ENCODE peak calls at places on chromosomes 4 and X, in seven cellular contexts. D is right cardiac atrium, G is gastrocnemius medialis, H is GM12878, J is DND-41, Z is pancreas, O is IMR-90. E is an unnamed sample.
A peak's percentile ranks its signal among the peaks of the same experiment; 100 is the strongest.

GRCh38 chrX:54540289-54540688 is 10.3 kb downstream of the GNL3L start:
- ATAC-seq in H (no peak), G (no peak), D (peak; percentile 65), O (peak; percentile 88), J (no peak), Z (no peak), E (no peak)

GRCh38 chr4:80171656-80172055 is 25.6 kb upstream of the PRDM8 start:
- ATAC-seq in J (no peak), O (no peak), H (no peak), Z (no peak), D (no peak), G (no peak), E (no peak)

GRCh38 chr4:53313510-53313909 is 52.4 kb downstream of the SCFD2 start:
- ATAC-seq in G (no peak), O (peak; percentile 44), D (no peak), Z (no peak), H (no peak), J (no peak), E (no peak)

GRCh38 chrX:54194982-54195588 is 12.0 kb upstream of the FAM120C start:
- ATAC-seq in J (no peak), Z (no peak), O (no peak), D (no peak), H (peak; percentile 64), G (no peak), E (no peak)

GRCh38 chr4:76987153-76987562 is 37.6 kb downstream of the SEPTIN11 start:
- ATAC-seq in D (no peak), Z (peak; percentile 59), G (no peak), J (no peak), H (no peak), O (peak; percentile 48), E (no peak)

GRCh38 chrX:13742397-13743176 is 8.0 kb downstream of the OFD1 start:
- ATAC-seq in Z (peak; percentile 59), J (peak; percentile 19), D (no peak), H (peak; percentile 92), G (no peak), O (no peak), E (peak; percentile 65)

GRCh38 chrX:51376672-51377071 is 44.0 kb downstream of the NUDT10 start:
- ATAC-seq in Z (no peak), G (no peak), D (no peak), H (no peak), J (no peak), O (no peak), E (no peak)

GRCh38 chr4:145487626-145488025 is 6.0 kb downstream of the SMAD1 start:
- ATAC-seq in G (no peak), H (peak; percentile 99), Z (no peak), D (no peak), O (no peak), J (no peak), E (no peak)

GRCh38 chr4:101271516-101271915 is 75.8 kb downstream of the PPP3CA start:
- ATAC-seq in J (no peak), G (no peak), D (no peak), Z (peak; percentile 49), O (no peak), H (no peak), E (no peak)

GRCh38 chrX:132809581-132809980 is 148.8 kb downstream of the HS6ST2 start:
- ATAC-seq in J (no peak), Z (no peak), D (no peak), H (no peak), G (peak; percentile 45), O (no peak), E (no peak)

GRCh38 chr4:88041626-88042025 is 34.2 kb downstream of the PKD2 start:
- ATAC-seq in G (no peak), H (no peak), Z (peak; percentile 88), O (no peak), J (no peak), D (no peak), E (no peak)

GRCh38 chrX:97790850-97791249 is 907.1 kb downstream of the RPA4 start:
- ATAC-seq in Z (no peak), D (no peak), J (peak; percentile 95), H (peak; percentile 48), O (no peak), G (no peak), E (no peak)

GRCh38 chrX:101097546-101098453 is at the start of gene CENPI:
- ATAC-seq in J (peak; percentile 99), O (peak; percentile 100), Z (peak; percentile 100), D (peak; percentile 100), G (peak; percentile 97), H (peak; percentile 100), E (peak; percentile 99)

DNA sequence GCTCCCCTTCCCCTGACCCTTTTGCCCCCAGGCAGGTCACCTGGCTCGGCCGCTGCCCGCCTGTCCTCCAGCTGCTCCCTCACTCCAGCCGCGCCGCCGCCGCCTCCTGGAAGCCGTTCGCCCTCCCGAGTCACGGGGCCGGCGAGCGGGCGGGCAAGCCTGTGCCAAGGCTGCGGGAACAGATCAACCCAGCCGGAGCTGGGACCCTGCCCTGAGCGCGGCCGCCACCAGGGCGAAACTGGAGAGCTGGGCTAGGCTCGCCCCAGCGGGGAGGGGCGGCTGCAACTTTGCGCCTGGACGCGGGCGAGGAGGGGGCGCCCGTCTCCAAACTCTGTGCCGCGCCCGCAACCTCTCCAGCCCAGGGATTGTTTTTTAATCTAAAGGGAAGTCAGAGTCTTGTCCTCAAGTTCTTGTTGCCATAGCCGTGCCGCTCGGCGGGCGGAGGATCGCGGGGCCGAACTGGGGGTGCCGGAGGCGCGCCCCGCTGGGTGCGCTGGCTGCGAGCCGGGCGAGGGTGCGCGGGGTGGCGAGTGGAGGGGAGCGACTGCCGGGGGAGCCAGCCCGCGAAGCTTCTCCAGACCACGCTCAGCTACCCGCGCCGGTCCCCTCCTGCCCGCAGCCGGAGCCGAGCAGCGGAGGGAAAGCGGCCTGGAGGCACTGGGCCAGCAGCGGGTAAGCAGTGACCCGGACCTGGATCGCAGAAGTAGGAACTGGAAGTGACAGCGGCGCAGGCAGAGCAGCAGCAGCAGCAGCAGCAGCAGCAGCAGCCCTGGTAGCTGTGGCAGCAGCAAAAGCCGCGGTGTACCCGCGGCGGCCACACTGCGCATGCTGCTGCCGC is 13.4 kb downstream of the ARHGEF6 start:
- ATAC-seq in O (peak; percentile 68), Z (peak; percentile 90), H (peak; percentile 87), D (peak; percentile 93), J (no peak), G (peak; percentile 74), E (peak; percentile 83)
- H3K4me3 ChIP-seq in O (peak overlapping the region; percentile 52), Z (peak overlapping the region; percentile 54), H (peak overlapping the region; percentile 68), D (peak overlapping the region; percentile 60), J (no peak overlapping the region), G (peak overlapping the region; percentile 82), E (peak overlapping the region; percentile 93)

DNA sequence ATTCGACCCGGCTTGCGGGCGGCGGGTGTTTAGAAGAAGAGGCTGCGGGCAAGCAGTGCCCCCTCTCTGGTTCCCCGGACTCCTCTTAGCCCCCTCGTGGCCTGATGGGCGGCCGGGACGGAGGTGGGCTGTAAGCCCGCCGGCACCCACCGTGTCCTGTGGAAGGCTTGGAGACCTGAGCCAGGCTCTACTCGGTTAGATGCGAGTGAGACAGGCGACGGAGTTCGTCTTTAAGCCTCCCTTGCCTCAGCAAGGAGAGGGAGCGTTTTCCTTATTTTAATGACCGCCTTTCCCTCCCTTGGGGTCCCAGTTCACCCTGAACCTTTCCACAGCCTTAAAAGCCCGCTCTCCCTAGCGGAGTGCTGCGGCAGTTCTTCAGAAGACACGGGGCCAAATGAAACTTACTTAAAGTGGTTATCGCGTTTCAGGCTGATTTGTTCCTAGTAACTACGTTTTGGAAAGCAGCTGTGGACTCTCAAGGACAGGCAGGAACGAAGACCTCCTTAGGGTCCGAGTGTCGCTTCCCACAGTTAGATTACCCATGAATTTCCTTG is 970 bp downstream of the SLITRK2 start:
- ATAC-seq in H (no peak), J (no peak), O (no peak), D (no peak), G (no peak), Z (no peak), E (no peak)
- H3K4me3 ChIP-seq in H (no peak overlapping the region), J (no peak overlapping the region), O (no peak overlapping the region), D (peak overlapping the region; percentile 43), G (no peak overlapping the region), Z (no peak overlapping the region), E (no peak overlapping the region)

DNA sequence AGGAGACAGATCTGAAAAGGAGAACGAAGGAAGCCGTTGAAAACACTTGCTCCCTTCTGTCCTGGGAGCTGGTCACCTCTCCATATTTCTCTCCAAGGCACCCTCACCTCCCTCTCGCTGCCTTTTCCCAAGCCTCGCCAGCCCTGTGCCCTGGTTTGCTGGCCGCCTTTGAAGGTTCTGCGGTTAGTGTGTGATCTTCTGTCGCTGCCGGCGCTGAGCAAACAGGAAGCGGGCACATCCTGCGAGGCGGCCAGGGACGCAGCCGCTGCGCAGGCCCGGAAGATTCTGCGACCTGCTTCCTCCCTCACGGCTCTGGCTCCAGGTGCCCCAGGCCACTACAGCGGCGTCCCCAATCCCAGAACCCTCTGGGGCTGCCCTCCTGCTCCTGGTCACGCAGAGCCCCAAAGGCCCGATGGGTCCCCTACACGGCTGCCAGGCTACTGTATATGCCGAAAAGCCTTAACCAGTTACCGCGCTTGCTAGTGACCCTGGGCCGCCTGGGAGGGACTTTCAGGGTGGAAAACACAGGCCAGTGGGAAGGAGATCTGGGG is 2.5 kb upstream of the SASH3 start:
- ATAC-seq in H (peak; percentile 9), Z (peak; percentile 59), O (no peak), G (no peak), J (peak; percentile 41), D (peak; percentile 54), E (no peak)
- H3K4me3 ChIP-seq in H (peak overlapping the region; percentile 54), Z (no peak overlapping the region), O (no peak overlapping the region), G (no peak overlapping the region), J (peak overlapping the region; percentile 46), D (no peak overlapping the region), E (no peak overlapping the region)

GRCh38 chrX:119989905-119990408 is 46.4 kb upstream of the NKAP start:
- ATAC-seq in G (no peak), J (no peak), D (no peak), H (peak; percentile 47), O (no peak), Z (peak; percentile 35), E (no peak)

GRCh38 chrX:119986203-119986602 is 42.7 kb upstream of the NKAP start:
- ATAC-seq in D (no peak), G (no peak), J (no peak), Z (no peak), O (no peak), H (no peak), E (no peak)

GRCh38 chrX:119990409-119990994 is 47.0 kb upstream of the NKAP start:
- ATAC-seq in O (no peak), H (peak; percentile 61), Z (peak; percentile 72), G (no peak), D (no peak), J (no peak), E (no peak)

GRCh38 chrX:119996069-119996468 is 52.5 kb upstream of the NKAP start:
- ATAC-seq in D (no peak), J (no peak), O (no peak), G (no peak), Z (no peak), H (no peak), E (no peak)

DNA sequence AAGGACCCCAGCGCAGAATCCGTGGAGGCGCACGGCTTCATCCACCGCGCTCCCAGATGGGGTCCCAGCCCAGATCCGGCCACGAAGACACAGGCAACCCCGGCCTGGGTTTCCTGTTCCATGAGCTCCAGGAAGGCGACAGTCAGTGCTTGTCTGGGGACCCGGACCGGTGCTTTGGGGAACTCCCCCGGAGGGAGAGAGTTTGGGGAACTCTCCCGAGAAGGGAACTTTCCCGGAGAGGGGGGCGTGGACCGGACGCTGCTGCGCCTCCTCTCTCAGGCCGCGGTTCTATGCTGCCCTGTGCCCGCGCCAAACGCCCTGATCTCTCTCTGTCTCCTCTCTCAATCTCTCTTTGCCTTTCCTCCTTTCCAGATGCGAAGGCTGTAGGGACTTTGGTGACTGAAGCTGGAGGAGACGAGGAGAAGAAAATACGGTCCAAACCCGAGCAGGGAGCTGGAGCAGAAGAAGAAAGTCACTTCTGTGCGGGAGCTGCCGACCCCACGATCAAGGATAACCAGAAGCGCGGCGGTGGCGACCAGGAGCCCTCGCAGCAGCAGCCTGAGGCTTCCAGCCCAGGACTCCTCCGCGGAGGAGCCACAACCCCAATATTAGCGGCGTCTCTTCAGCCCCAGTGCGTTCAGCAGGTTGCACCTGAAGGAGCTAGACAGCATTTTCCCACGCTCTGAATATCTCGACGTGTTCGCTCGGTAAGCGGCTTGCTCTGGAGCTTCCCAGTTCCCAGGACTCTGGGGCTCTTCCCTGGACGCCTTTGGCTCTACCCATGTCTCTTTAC is 47.6 kb upstream of the NKAP start:
- ATAC-seq in D (no peak), O (no peak), Z (peak; percentile 70), H (peak; percentile 80), J (no peak), G (no peak), E (no peak)
- H3K4me3 ChIP-seq in D (peak overlapping the region; percentile 9), O (no peak overlapping the region), Z (peak overlapping the region; percentile 4), H (peak overlapping the region; percentile 41), J (no peak overlapping the region), G (peak overlapping the region; percentile 24), E (peak overlapping the region; percentile 23)

E was measured in gastroesophageal sphincter.